ENCODE peak calls at places on chromosomes 7 and 10, in nine cellular contexts. E, Q, B, H, R, X, D, N and V are unnamed samples. For H3K4me1, the result is how much of the 10 kb centered on the place peaks cover.

GRCh38 chr7:122256036-122256805 is 48.3 kb downstream of the FEZF1 start:
- DNase-seq in E (no peak), Q (no peak), B (no peak), H (no peak), R (no peak), X (no peak), D (no peak), N (no peak), V (no peak)

GRCh38 chr7:130894146-130895005 is 160.4 kb upstream of the KLF14 start:
- DNase-seq in E (peak), Q (no peak), B (no peak), H (peak), R (peak), X (no peak), D (peak), N (peak), V (no peak)

GRCh38 chr10:78462728-78463228 is 429.1 kb downstream of the RPS24 start:
- DNase-seq in E (no peak), Q (no peak), B (no peak), H (peak), R (peak), X (no peak), D (no peak), N (no peak), V (no peak)

GRCh38 chr10:49609283-49610014 is 661 bp upstream of the SLC18A3 start:
- DNase-seq in E (no peak), Q (no peak), B (peak), H (no peak), R (no peak), X (no peak), D (no peak), N (no peak), V (no peak)

GRCh38 chr7:66950763-66951162 is 29.7 kb downstream of the TMEM248 start:
- DNase-seq in E (no peak), Q (no peak), B (no peak), H (peak), R (no peak), X (no peak), D (no peak), N (no peak), V (no peak)

GRCh38 chr7:120874016-120874415 is 16.1 kb upstream of the TSPAN12 start:
- DNase-seq in E (no peak), Q (no peak), B (no peak), H (no peak), R (no peak), X (no peak), D (no peak), N (no peak), V (no peak)

GRCh38 chr10:68202965-68203358 is 29.0 kb downstream of the ATOH7 start:
- DNase-seq in E (peak), Q (no peak), B (no peak), H (peak), R (no peak), X (no peak), D (peak), N (peak), V (no peak)

GRCh38 chr10:484441-484924 is 205.0 kb downstream of the DIP2C start:
- DNase-seq in E (peak), Q (peak), B (no peak), H (peak), R (peak), X (peak), D (no peak), N (peak), V (no peak)

GRCh38 chr10:83574770-83575169 is 564.5 kb upstream of the GHITM start:
- DNase-seq in E (no peak), Q (no peak), B (no peak), H (no peak), R (no peak), X (no peak), D (no peak), N (no peak), V (no peak)

GRCh38 chr10:86013568-86013967 is 353.0 kb downstream of the GRID1 start:
- DNase-seq in E (no peak), Q (no peak), B (no peak), H (no peak), R (no peak), X (no peak), D (no peak), N (no peak), V (no peak)

GRCh38 chr10:108064856-108065255 is 900.4 kb upstream of the SORCS1 start:
- DNase-seq in E (no peak), Q (no peak), B (no peak), H (no peak), R (no peak), X (no peak), D (no peak), N (no peak), V (no peak)

GRCh38 chr10:89576022-89576421 is 40.6 kb upstream of the SLC16A12 start:
- DNase-seq in E (no peak), Q (no peak), B (no peak), H (no peak), R (no peak), X (no peak), D (no peak), N (no peak), V (no peak)

GRCh38 chr7:97733276-97734206 is 1.7 kb downstream of the TAC1 start:
- DNase-seq in E (no peak), Q (no peak), B (no peak), H (no peak), R (no peak), X (no peak), D (no peak), N (peak), V (peak)

GRCh38 chr10:60235001-60235400 is 154.7 kb downstream of the ANK3 start:
- DNase-seq in E (no peak), Q (no peak), B (no peak), H (peak), R (no peak), X (no peak), D (peak), N (no peak), V (no peak)

GRCh38 chr10:126042906-126043305 is 146.5 kb downstream of the FANK1 start:
- DNase-seq in E (no peak), Q (peak), B (no peak), H (no peak), R (no peak), X (no peak), D (no peak), N (no peak), V (no peak)

GRCh38 chr10:34615770-34616169 is 199.3 kb downstream of the PARD3 start:
- DNase-seq in E (no peak), Q (no peak), B (no peak), H (peak), R (no peak), X (no peak), D (no peak), N (no peak), V (no peak)

GRCh38 chr7:83469076-83469475 is 179.9 kb downstream of the SEMA3E start:
- DNase-seq in E (peak), Q (no peak), B (no peak), H (peak), R (no peak), X (no peak), D (peak), N (peak), V (no peak)

GRCh38 chr10:117138838-117139580 is 939 bp upstream of the VAX1 start:
- DNase-seq in E (no peak), Q (no peak), B (no peak), H (no peak), R (no peak), X (no peak), D (no peak), N (no peak), V (no peak)

GRCh38 chr10:91162050-91162494 is 58.4 kb upstream of the PCGF5 start:
- DNase-seq in E (peak), Q (no peak), B (no peak), H (peak), R (no peak), X (no peak), D (no peak), N (peak), V (peak)

GRCh38 chr10:119980956-119981355 is 88.4 kb downstream of the SEC23IP start:
- DNase-seq in E (no peak), Q (no peak), B (no peak), H (no peak), R (no peak), X (no peak), D (no peak), N (no peak), V (no peak)

GRCh38 chr10:15324611-15325010 is 46.5 kb downstream of the FAM171A1 start:
- DNase-seq in E (no peak), Q (no peak), B (no peak), H (peak), R (no peak), X (no peak), D (no peak), N (no peak), V (no peak)

GRCh38 chr7:141686670-141687069 is 15.3 kb downstream of the DENND11 start:
- DNase-seq in E (no peak), Q (no peak), B (no peak), H (no peak), R (no peak), X (no peak), D (no peak), N (no peak), V (no peak)

GRCh38 chr7:1591876-1592275 is 22.0 kb upstream of the PSMG3 start:
- DNase-seq in E (no peak), Q (no peak), B (no peak), H (no peak), R (no peak), X (no peak), D (no peak), N (no peak), V (no peak)

GRCh38 chr7:69599879-69600764 is 1.8 kb downstream of the AUTS2 start:
- DNase-seq in E (no peak), Q (no peak), B (peak), H (peak), R (no peak), X (no peak), D (no peak), N (peak), V (no peak)

GRCh38 chr10:103921750-103922195 is 3.8 kb upstream of the STN1 start:
- DNase-seq in E (no peak), Q (no peak), B (no peak), H (no peak), R (peak), X (peak), D (peak), N (no peak), V (peak)

GRCh38 chr10:133257489-133258065 is 19.1 kb downstream of the ADAM8 start:
- DNase-seq in E (no peak), Q (peak), B (peak), H (peak), R (peak), X (peak), D (peak), N (no peak), V (peak)

GRCh38 chr7:148503900-148504487 is 86.6 kb upstream of the C7orf33 start:
- DNase-seq in E (peak), Q (peak), B (no peak), H (peak), R (no peak), X (no peak), D (peak), N (peak), V (peak)

GRCh38 chr10:72243822-72244437 is 27.9 kb upstream of the ASCC1 start:
- DNase-seq in E (peak), Q (no peak), B (no peak), H (peak), R (peak), X (peak), D (peak), N (peak), V (peak)

GRCh38 chr7:926061-927030 is 28.1 kb downstream of the ADAP1 start:
- DNase-seq in E (no peak), Q (no peak), B (peak), H (no peak), R (peak), X (peak), D (no peak), N (no peak), V (peak)

GRCh38 chr10:71074176-71074755 is 138.1 kb upstream of the UNC5B start:
- DNase-seq in E (no peak), Q (no peak), B (peak), H (no peak), R (no peak), X (no peak), D (peak), N (no peak), V (no peak)

GRCh38 chr10:31359979-31360378 is 41.0 kb downstream of the ZEB1 start:
- DNase-seq in E (no peak), Q (no peak), B (no peak), H (peak), R (no peak), X (no peak), D (no peak), N (peak), V (no peak)

GRCh38 chr7:82172896-82173295 is 270.7 kb downstream of the CACNA2D1 start:
- DNase-seq in E (no peak), Q (no peak), B (no peak), H (no peak), R (no peak), X (no peak), D (no peak), N (no peak), V (no peak)

GRCh38 chr7:1531979-1532455 is 1.5 kb downstream of the MAFK start:
- DNase-seq in E (no peak), Q (no peak), B (no peak), H (no peak), R (peak), X (no peak), D (no peak), N (no peak), V (no peak)

GRCh38 chr7:151808296-151809155 is 68.4 kb downstream of the PRKAG2 start:
- DNase-seq in E (no peak), Q (no peak), B (peak), H (no peak), R (peak), X (no peak), D (peak), N (no peak), V (peak)

GRCh38 chr7:36119005-36119711 is 33.9 kb upstream of the EEPD1 start:
- DNase-seq in E (peak), Q (no peak), B (no peak), H (peak), R (peak), X (peak), D (peak), N (peak), V (peak)

GRCh38 chr7:79298145-79298760 is 155.2 kb downstream of the MAGI2 start:
- DNase-seq in E (peak), Q (no peak), B (peak), H (peak), R (no peak), X (no peak), D (peak), N (peak), V (peak)

GRCh38 chr7:71186535-71186934 is 54.6 kb downstream of the GALNT17 start:
- DNase-seq in E (no peak), Q (no peak), B (no peak), H (no peak), R (no peak), X (no peak), D (no peak), N (no peak), V (no peak)

GRCh38 chr10:122232781-122233180 is 38.3 kb upstream of the BTBD16 start:
- DNase-seq in E (no peak), Q (no peak), B (no peak), H (peak), R (no peak), X (no peak), D (no peak), N (peak), V (no peak)

GRCh38 chr7:32888505-32888904 is 3.1 kb downstream of the KBTBD2 start:
- DNase-seq in E (no peak), Q (no peak), B (no peak), H (no peak), R (no peak), X (no peak), D (no peak), N (no peak), V (no peak)
- H3K4me3 ChIP-seq in E (no peak), Q (no peak), B (no peak), H (no peak), R (no peak), X (no peak), D (no peak), N (no peak), V (no peak)

DNA sequence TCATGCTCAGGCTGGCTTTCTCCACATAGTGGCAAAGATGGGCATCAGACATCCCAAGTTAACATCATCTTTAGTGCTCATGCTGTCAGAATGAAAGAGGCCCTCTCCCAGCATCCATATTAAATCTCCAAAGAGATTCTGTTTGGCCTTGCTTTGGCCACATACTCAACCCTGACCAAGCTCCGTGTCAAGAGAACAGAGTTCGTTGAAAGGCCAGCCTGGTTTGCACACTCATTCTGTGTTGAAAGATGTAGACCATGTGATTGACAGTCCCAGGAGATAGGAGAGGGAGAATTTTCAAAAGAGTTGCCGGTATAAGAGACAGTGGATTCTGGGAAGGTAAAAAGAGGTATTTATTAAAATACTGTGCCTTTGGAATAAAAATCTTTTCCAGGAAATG is 19.7 kb downstream of the MET start:
- DNase-seq in E (no peak), Q (no peak), B (no peak), H (peak), R (no peak), X (no peak), D (no peak), N (no peak), V (no peak)
- H3K4me1 ChIP-seq in E (under half), Q (under half), B (under half), H (under half), R (under half), X (under half), D (half or more), N (under half), V (under half)

GRCh38 chr10:99770408-99771045 is 11.9 kb upstream of the ABCC2 start:
- DNase-seq in E (no peak), Q (no peak), B (no peak), H (no peak), R (no peak), X (no peak), D (no peak), N (no peak), V (peak)
- H3K4me3 ChIP-seq in E (no peak), Q (no peak), B (no peak), H (no peak), R (no peak), X (no peak), D (no peak), N (no peak), V (no peak)

GRCh38 chr7:4716946-4717694 is 35.0 kb downstream of the FOXK1 start:
- DNase-seq in E (no peak), Q (no peak), B (no peak), H (no peak), R (no peak), X (no peak), D (no peak), N (no peak), V (no peak)
- H3K4me1 ChIP-seq in E (under half), Q (under half), B (under half), H (under half), R (half or more), X (under half), D (under half), N (half or more), V (under half)

GRCh38 chr7:139568346-139568675 is 44.8 kb downstream of the CLEC2L start:
- DNase-seq in E (no peak), Q (no peak), B (no peak), H (no peak), R (no peak), X (no peak), D (no peak), N (no peak), V (no peak)

GRCh38 chr7:139568813-139569490 is 45.5 kb downstream of the CLEC2L start:
- DNase-seq in E (no peak), Q (no peak), B (no peak), H (no peak), R (no peak), X (no peak), D (no peak), N (no peak), V (no peak)

GRCh38 chr7:139566736-139567646 is 43.5 kb downstream of the CLEC2L start:
- DNase-seq in E (no peak), Q (no peak), B (no peak), H (no peak), R (no peak), X (no peak), D (no peak), N (no peak), V (no peak)

GRCh38 chr7:139566075-139566474 is 42.6 kb downstream of the CLEC2L start:
- DNase-seq in E (no peak), Q (no peak), B (no peak), H (no peak), R (no peak), X (no peak), D (no peak), N (no peak), V (no peak)

GRCh38 chr7:139567647-139568345 is 44.3 kb downstream of the CLEC2L start:
- DNase-seq in E (no peak), Q (no peak), B (no peak), H (no peak), R (no peak), X (no peak), D (no peak), N (no peak), V (no peak)
- H3K4me3 ChIP-seq in E (no peak), Q (no peak), B (no peak), H (no peak), R (no peak), X (no peak), D (no peak), N (no peak), V (no peak)

GRCh38 chr7:75979361-75980125 is 14.9 kb downstream of the TMEM120A start:
- DNase-seq in E (no peak), Q (no peak), B (peak), H (no peak), R (no peak), X (no peak), D (no peak), N (no peak), V (no peak)

GRCh38 chr7:75980865-75981449 is 13.4 kb downstream of the TMEM120A start:
- DNase-seq in E (no peak), Q (no peak), B (peak), H (no peak), R (no peak), X (no peak), D (no peak), N (no peak), V (no peak)

GRCh38 chr7:75981450-75982305 is 12.7 kb downstream of the TMEM120A start:
- DNase-seq in E (no peak), Q (no peak), B (no peak), H (no peak), R (no peak), X (no peak), D (no peak), N (no peak), V (no peak)

GRCh38 chr7:75980126-75980864 is 14.1 kb downstream of the TMEM120A start:
- DNase-seq in E (no peak), Q (no peak), B (peak), H (no peak), R (peak), X (peak), D (no peak), N (no peak), V (peak)

GRCh38 chr7:75977741-75978140 is 16.7 kb downstream of the TMEM120A start:
- DNase-seq in E (no peak), Q (no peak), B (peak), H (no peak), R (no peak), X (no peak), D (no peak), N (peak), V (no peak)
- H3K4me1 ChIP-seq in E (under half), Q (under half), B (under half), H (under half), R (under half), X (under half), D (under half), N (under half), V (under half)

GRCh38 chr7:30460246-30460633 is 18.3 kb downstream of the NOD1 start:
- DNase-seq in E (no peak), Q (no peak), B (peak), H (no peak), R (no peak), X (no peak), D (no peak), N (no peak), V (no peak)
- H3K4me3 ChIP-seq in E (no peak), Q (no peak), B (peak), H (no peak), R (no peak), X (no peak), D (no peak), N (peak), V (no peak)

GRCh38 chr7:100476108-100476780 is 2.8 kb downstream of the TSC22D4 start:
- DNase-seq in E (no peak), Q (no peak), B (no peak), H (no peak), R (no peak), X (no peak), D (no peak), N (peak), V (no peak)
- H3K4me1 ChIP-seq in E (under half), Q (half or more), B (under half), H (under half), R (half or more), X (under half), D (under half), N (under half), V (under half)